ENCODE peak calls at places on chromosome 10, in four cellular contexts. One of them, this sample, is unnamed.

GRCh38 chr10:44860811-44861751 is 50.1 kb upstream of the TMEM72 start:
- DNase-seq in lower lobe of right lung: no peak
- DNase-seq in tibial artery: peak
- DNase-seq in BJ: peak
- DNase-seq in this sample: no peak

GRCh38 chr10:11838298-11838852 is 15.2 kb downstream of the PROSER2 start:
- DNase-seq in tibial artery: no peak
- DNase-seq in lower lobe of right lung: no peak
- DNase-seq in BJ: no peak
- DNase-seq in this sample: no peak

GRCh38 chr10:30878920-30879319 is 152.7 kb downstream of the ZNF438 start:
- DNase-seq in lower lobe of right lung: no peak
- DNase-seq in tibial artery: no peak
- DNase-seq in BJ: no peak
- DNase-seq in this sample: no peak

GRCh38 chr10:97422921-97423420 is 3.0 kb upstream of the PGAM1 start:
- DNase-seq in BJ: peak
- DNase-seq in lower lobe of right lung: no peak
- DNase-seq in tibial artery: no peak
- DNase-seq in this sample: no peak

GRCh38 chr10:33735463-33735862 is 401.0 kb upstream of the NRP1 start:
- DNase-seq in tibial artery: no peak
- DNase-seq in lower lobe of right lung: no peak
- DNase-seq in BJ: peak
- DNase-seq in this sample: no peak

GRCh38 chr10:63866075-63866746 is 345.0 kb downstream of the REEP3 start:
- DNase-seq in tibial artery: peak
- DNase-seq in BJ: no peak
- DNase-seq in lower lobe of right lung: no peak
- DNase-seq in this sample: peak

GRCh38 chr10:104045151-104046089 is 40.3 kb downstream of the COL17A1 start:
- DNase-seq in tibial artery: no peak
- DNase-seq in lower lobe of right lung: no peak
- DNase-seq in BJ: no peak
- DNase-seq in this sample: no peak

GRCh38 chr10:1538121-1538520 is 199.2 kb downstream of the ADARB2 start:
- DNase-seq in BJ: no peak
- DNase-seq in tibial artery: no peak
- DNase-seq in lower lobe of right lung: no peak
- DNase-seq in this sample: no peak

GRCh38 chr10:17287151-17287550 is 59.1 kb downstream of the VIM start:
- DNase-seq in tibial artery: no peak
- DNase-seq in lower lobe of right lung: no peak
- DNase-seq in BJ: no peak
- DNase-seq in this sample: no peak

GRCh38 chr10:108409316-108409715 is 1244.8 kb upstream of the SORCS1 start:
- DNase-seq in lower lobe of right lung: no peak
- DNase-seq in BJ: no peak
- DNase-seq in tibial artery: no peak
- DNase-seq in this sample: no peak

GRCh38 chr10:43890124-43890523 is 241.4 kb upstream of the ZNF32 start:
- DNase-seq in lower lobe of right lung: no peak
- DNase-seq in tibial artery: no peak
- DNase-seq in BJ: peak
- DNase-seq in this sample: no peak

GRCh38 chr10:105656880-105657279 is 1015.8 kb downstream of the SORCS3 start:
- DNase-seq in lower lobe of right lung: no peak
- DNase-seq in BJ: no peak
- DNase-seq in tibial artery: no peak
- DNase-seq in this sample: no peak

GRCh38 chr10:30822693-30823465 is 193.3 kb upstream of the LYZL2 start:
- DNase-seq in lower lobe of right lung: no peak
- DNase-seq in BJ: no peak
- DNase-seq in tibial artery: no peak
- DNase-seq in this sample: no peak

GRCh38 chr10:500876-501275 is 188.6 kb downstream of the DIP2C start:
- DNase-seq in BJ: no peak
- DNase-seq in tibial artery: no peak
- DNase-seq in lower lobe of right lung: peak
- DNase-seq in this sample: no peak

GRCh38 chr10:109432281-109432680 is 491.0 kb downstream of the XPNPEP1 start:
- DNase-seq in lower lobe of right lung: no peak
- DNase-seq in BJ: no peak
- DNase-seq in tibial artery: no peak
- DNase-seq in this sample: no peak

GRCh38 chr10:21724020-21724589 is 190.1 kb downstream of the MLLT10 start:
- DNase-seq in tibial artery: no peak
- DNase-seq in BJ: no peak
- DNase-seq in lower lobe of right lung: no peak
- DNase-seq in this sample: no peak

GRCh38 chr10:130393342-130393741 is 257.2 kb downstream of the GLRX3 start:
- DNase-seq in BJ: no peak
- DNase-seq in tibial artery: no peak
- DNase-seq in lower lobe of right lung: no peak
- DNase-seq in this sample: no peak

GRCh38 chr10:69731698-69732097 is 70.0 kb upstream of the COL13A1 start:
- DNase-seq in BJ: no peak
- DNase-seq in lower lobe of right lung: no peak
- DNase-seq in tibial artery: no peak
- DNase-seq in this sample: no peak

GRCh38 chr10:14116021-14116420 is 214.7 kb downstream of the FRMD4A start:
- DNase-seq in lower lobe of right lung: no peak
- DNase-seq in tibial artery: no peak
- DNase-seq in BJ: no peak
- DNase-seq in this sample: no peak

GRCh38 chr10:92142512-92142911 is 148.4 kb downstream of the CPEB3 start:
- DNase-seq in BJ: no peak
- DNase-seq in tibial artery: no peak
- DNase-seq in lower lobe of right lung: no peak
- DNase-seq in this sample: no peak
- TF ChIP-seq CTCF in BJ: peak
- TF ChIP-seq CTCF in tibial artery: no peak
- TF ChIP-seq CTCF in lower lobe of right lung: no peak
- TF ChIP-seq CTCF in this sample: no peak

GRCh38 chr10:74718208-74718607 is 108.2 kb upstream of the KAT6B start:
- DNase-seq in tibial artery: no peak
- DNase-seq in lower lobe of right lung: no peak
- DNase-seq in BJ: no peak
- DNase-seq in this sample: no peak
- TF ChIP-seq CTCF in tibial artery: no peak
- TF ChIP-seq CTCF in lower lobe of right lung: no peak
- TF ChIP-seq CTCF in BJ: no peak
- TF ChIP-seq CTCF in this sample: no peak

GRCh38 chr10:95240811-95241210 is 46.8 kb downstream of the ACSM6 start:
- DNase-seq in BJ: no peak
- DNase-seq in tibial artery: no peak
- DNase-seq in lower lobe of right lung: no peak
- DNase-seq in this sample: no peak

GRCh38 chr10:95243318-95243617 is 47.5 kb downstream of the PDLIM1 start:
- DNase-seq in BJ: no peak
- DNase-seq in tibial artery: no peak
- DNase-seq in lower lobe of right lung: no peak
- DNase-seq in this sample: no peak

GRCh38 chr10:95244152-95244551 is 46.7 kb downstream of the PDLIM1 start:
- DNase-seq in lower lobe of right lung: no peak
- DNase-seq in BJ: no peak
- DNase-seq in tibial artery: no peak
- DNase-seq in this sample: no peak

GRCh38 chr10:95241533-95241932 is 47.5 kb downstream of the ACSM6 start:
- DNase-seq in BJ: no peak
- DNase-seq in tibial artery: no peak
- DNase-seq in lower lobe of right lung: peak
- DNase-seq in this sample: no peak

GRCh38 chr10:95242581-95243317 is 48.1 kb downstream of the PDLIM1 start:
- DNase-seq in tibial artery: no peak
- DNase-seq in BJ: no peak
- DNase-seq in lower lobe of right lung: no peak
- DNase-seq in this sample: no peak
- TF ChIP-seq CTCF in tibial artery: peak
- TF ChIP-seq CTCF in BJ: peak
- TF ChIP-seq CTCF in lower lobe of right lung: peak
- TF ChIP-seq CTCF in this sample: peak

GRCh38 chr10:78258303-78259030 is 224.8 kb downstream of the RPS24 start:
- DNase-seq in BJ: no peak
- DNase-seq in tibial artery: no peak
- DNase-seq in lower lobe of right lung: peak
- DNase-seq in this sample: no peak
- TF ChIP-seq CTCF in BJ: no peak
- TF ChIP-seq CTCF in tibial artery: no peak
- TF ChIP-seq CTCF in lower lobe of right lung: peak
- TF ChIP-seq CTCF in this sample: no peak

GRCh38 chr10:5679036-5679435 is 5.6 kb upstream of the TASOR2 start:
- DNase-seq in lower lobe of right lung: no peak
- DNase-seq in BJ: no peak
- DNase-seq in tibial artery: no peak
- DNase-seq in this sample: no peak

GRCh38 chr10:5678397-5678983 is 6.1 kb upstream of the TASOR2 start:
- DNase-seq in tibial artery: no peak
- DNase-seq in lower lobe of right lung: no peak
- DNase-seq in BJ: no peak
- DNase-seq in this sample: no peak

GRCh38 chr10:5681930-5682329 is 2.7 kb upstream of the TASOR2 start:
- DNase-seq in lower lobe of right lung: no peak
- DNase-seq in BJ: no peak
- DNase-seq in tibial artery: no peak
- DNase-seq in this sample: no peak

GRCh38 chr10:5683065-5683464 is 1.6 kb upstream of the TASOR2 start:
- DNase-seq in tibial artery: no peak
- DNase-seq in BJ: no peak
- DNase-seq in lower lobe of right lung: no peak
- DNase-seq in this sample: no peak

DNA sequence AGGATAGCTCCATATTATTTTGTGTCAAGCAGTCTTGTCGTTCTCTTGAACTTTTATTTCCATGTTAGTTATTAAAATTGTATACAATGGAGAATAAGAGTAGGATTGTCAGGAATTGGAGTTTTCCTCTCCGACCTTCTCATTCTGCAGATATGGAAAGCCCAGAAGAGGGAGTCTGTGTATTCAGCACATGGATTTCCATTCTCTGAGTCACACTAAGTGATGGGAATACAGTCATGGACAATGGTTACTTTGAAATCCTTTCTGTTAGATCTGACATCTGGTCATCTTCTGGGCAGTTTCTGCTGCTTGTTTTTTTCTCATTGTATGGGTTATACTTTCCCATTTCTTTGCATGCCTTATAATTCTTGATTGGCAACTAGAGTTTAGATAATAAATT is 5.0 kb upstream of the TASOR2 start:
- DNase-seq in tibial artery: no peak
- DNase-seq in BJ: no peak
- DNase-seq in lower lobe of right lung: no peak
- DNase-seq in this sample: no peak
- TF ChIP-seq CTCF in tibial artery: no peak
- TF ChIP-seq CTCF in BJ: peak
- TF ChIP-seq CTCF in lower lobe of right lung: no peak
- TF ChIP-seq CTCF in this sample: no peak

DNA sequence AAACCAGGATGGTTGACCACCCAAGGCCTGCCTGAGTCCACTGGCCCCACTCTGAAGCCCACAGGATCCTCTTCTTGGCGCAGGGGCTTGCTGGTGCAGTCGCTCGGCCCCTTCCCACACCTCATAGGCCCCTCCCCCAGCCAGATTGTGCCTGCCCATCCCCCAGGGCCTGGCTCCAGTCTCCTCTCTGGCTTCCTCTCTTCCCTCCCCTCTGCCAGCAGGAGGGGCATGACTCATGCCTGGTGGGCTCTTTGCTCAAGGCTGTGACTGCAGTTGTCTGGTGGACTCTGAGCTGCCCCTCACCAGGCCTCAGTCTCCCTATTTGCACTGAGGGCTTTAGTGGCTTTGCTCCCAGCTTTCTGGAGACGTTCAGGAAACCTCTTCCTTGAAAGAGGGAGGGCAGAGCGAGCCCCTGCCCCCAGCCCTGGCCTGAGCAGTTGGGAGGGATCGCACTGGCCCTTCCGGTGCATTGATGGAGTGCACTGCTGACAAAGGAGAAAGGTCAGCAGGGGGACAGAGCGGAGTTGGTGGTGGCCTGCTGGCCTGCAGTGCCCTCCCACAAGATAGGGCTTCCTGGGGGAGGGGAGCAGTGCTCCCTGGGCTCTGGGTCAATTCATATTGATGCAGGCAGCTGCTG is 60.7 kb downstream of the ZMIZ1 start:
- DNase-seq in BJ: no peak
- DNase-seq in lower lobe of right lung: no peak
- DNase-seq in tibial artery: no peak
- DNase-seq in this sample: no peak
- TF ChIP-seq CTCF in BJ: peak
- TF ChIP-seq CTCF in lower lobe of right lung: no peak
- TF ChIP-seq CTCF in tibial artery: no peak
- TF ChIP-seq CTCF in this sample: no peak